ENCODE peak calls at places on chromosomes 5 and 9, in seven cellular contexts. One of them, this sample, is unnamed.

GRCh38 chr9:131739192-131739961 is 499 bp downstream of the RAPGEF1 start:
- DNase-seq in GM23248: peak
- DNase-seq in prostate gland: no peak
- DNase-seq in right lobe of liver: peak
- DNase-seq in body of pancreas: peak
- DNase-seq in lower lobe of right lung: peak
- DNase-seq in right atrium auricular region: no peak
- DNase-seq in this sample: peak

GRCh38 chr5:111735829-111736228 is 21.2 kb downstream of the NREP start:
- DNase-seq in GM23248: peak
- DNase-seq in lower lobe of right lung: no peak
- DNase-seq in right atrium auricular region: no peak
- DNase-seq in body of pancreas: peak
- DNase-seq in right lobe of liver: no peak
- DNase-seq in prostate gland: no peak
- DNase-seq in this sample: peak

GRCh38 chr5:63401434-63402046 is 560.7 kb downstream of the HTR1A start:
- DNase-seq in GM23248: peak
- DNase-seq in right atrium auricular region: no peak
- DNase-seq in lower lobe of right lung: peak
- DNase-seq in right lobe of liver: peak
- DNase-seq in prostate gland: peak
- DNase-seq in body of pancreas: peak
- DNase-seq in this sample: peak

GRCh38 chr9:129280236-129281231 is 102.5 kb upstream of the IER5L start:
- DNase-seq in right lobe of liver: peak
- DNase-seq in right atrium auricular region: peak
- DNase-seq in GM23248: no peak
- DNase-seq in prostate gland: no peak
- DNase-seq in body of pancreas: no peak
- DNase-seq in lower lobe of right lung: peak
- DNase-seq in this sample: peak

GRCh38 chr5:59274130-59274529 is 619.4 kb downstream of the PDE4D start:
- DNase-seq in lower lobe of right lung: no peak
- DNase-seq in prostate gland: no peak
- DNase-seq in body of pancreas: no peak
- DNase-seq in GM23248: no peak
- DNase-seq in right atrium auricular region: no peak
- DNase-seq in right lobe of liver: no peak
- DNase-seq in this sample: no peak

GRCh38 chr9:86907346-86907745 is 40.0 kb downstream of the GAS1 start:
- DNase-seq in right lobe of liver: no peak
- DNase-seq in right atrium auricular region: no peak
- DNase-seq in lower lobe of right lung: no peak
- DNase-seq in GM23248: no peak
- DNase-seq in prostate gland: no peak
- DNase-seq in body of pancreas: no peak
- DNase-seq in this sample: no peak

GRCh38 chr5:151047814-151048425 is 27.5 kb downstream of the GPX3 start:
- DNase-seq in body of pancreas: no peak
- DNase-seq in right atrium auricular region: no peak
- DNase-seq in lower lobe of right lung: no peak
- DNase-seq in prostate gland: no peak
- DNase-seq in GM23248: peak
- DNase-seq in right lobe of liver: peak
- DNase-seq in this sample: no peak

GRCh38 chr5:179906795-179907569 is 715 bp downstream of the TBC1D9B start:
- DNase-seq in right lobe of liver: no peak
- DNase-seq in prostate gland: peak
- DNase-seq in GM23248: peak
- DNase-seq in body of pancreas: peak
- DNase-seq in lower lobe of right lung: peak
- DNase-seq in right atrium auricular region: no peak
- DNase-seq in this sample: no peak

GRCh38 chr5:150335778-150336177 is 21.7 kb upstream of the TCOF1 start:
- DNase-seq in GM23248: no peak
- DNase-seq in lower lobe of right lung: no peak
- DNase-seq in body of pancreas: no peak
- DNase-seq in right lobe of liver: no peak
- DNase-seq in prostate gland: no peak
- DNase-seq in right atrium auricular region: no peak
- DNase-seq in this sample: no peak

GRCh38 chr9:83197611-83198010 is 134.7 kb upstream of the RASEF start:
- DNase-seq in lower lobe of right lung: no peak
- DNase-seq in body of pancreas: no peak
- DNase-seq in GM23248: no peak
- DNase-seq in right atrium auricular region: no peak
- DNase-seq in prostate gland: no peak
- DNase-seq in right lobe of liver: no peak
- DNase-seq in this sample: no peak

GRCh38 chr5:39076757-39077475 is 2.7 kb upstream of the RICTOR start:
- DNase-seq in right lobe of liver: no peak
- DNase-seq in lower lobe of right lung: no peak
- DNase-seq in GM23248: peak
- DNase-seq in prostate gland: no peak
- DNase-seq in right atrium auricular region: no peak
- DNase-seq in body of pancreas: no peak
- DNase-seq in this sample: no peak

GRCh38 chr9:16197578-16198370 is 644.9 kb downstream of the CCDC171 start:
- DNase-seq in right lobe of liver: no peak
- DNase-seq in GM23248: no peak
- DNase-seq in prostate gland: no peak
- DNase-seq in right atrium auricular region: no peak
- DNase-seq in body of pancreas: no peak
- DNase-seq in lower lobe of right lung: no peak
- DNase-seq in this sample: no peak

GRCh38 chr9:78025186-78025585 is 6.4 kb downstream of the GNAQ start:
- DNase-seq in GM23248: no peak
- DNase-seq in prostate gland: no peak
- DNase-seq in lower lobe of right lung: no peak
- DNase-seq in body of pancreas: no peak
- DNase-seq in right lobe of liver: no peak
- DNase-seq in right atrium auricular region: no peak
- DNase-seq in this sample: no peak

GRCh38 chr9:78026947-78027346 is 4.7 kb downstream of the GNAQ start:
- DNase-seq in GM23248: peak
- DNase-seq in body of pancreas: no peak
- DNase-seq in prostate gland: no peak
- DNase-seq in right atrium auricular region: no peak
- DNase-seq in lower lobe of right lung: no peak
- DNase-seq in right lobe of liver: no peak
- DNase-seq in this sample: no peak

GRCh38 chr9:78021692-78022091 is 9.9 kb downstream of the GNAQ start:
- DNase-seq in right lobe of liver: no peak
- DNase-seq in prostate gland: peak
- DNase-seq in body of pancreas: no peak
- DNase-seq in GM23248: no peak
- DNase-seq in right atrium auricular region: no peak
- DNase-seq in lower lobe of right lung: peak
- DNase-seq in this sample: no peak

GRCh38 chr9:78026416-78026815 is 5.2 kb downstream of the GNAQ start:
- DNase-seq in body of pancreas: no peak
- DNase-seq in right lobe of liver: no peak
- DNase-seq in lower lobe of right lung: no peak
- DNase-seq in prostate gland: no peak
- DNase-seq in GM23248: peak
- DNase-seq in right atrium auricular region: no peak
- DNase-seq in this sample: no peak

DNA sequence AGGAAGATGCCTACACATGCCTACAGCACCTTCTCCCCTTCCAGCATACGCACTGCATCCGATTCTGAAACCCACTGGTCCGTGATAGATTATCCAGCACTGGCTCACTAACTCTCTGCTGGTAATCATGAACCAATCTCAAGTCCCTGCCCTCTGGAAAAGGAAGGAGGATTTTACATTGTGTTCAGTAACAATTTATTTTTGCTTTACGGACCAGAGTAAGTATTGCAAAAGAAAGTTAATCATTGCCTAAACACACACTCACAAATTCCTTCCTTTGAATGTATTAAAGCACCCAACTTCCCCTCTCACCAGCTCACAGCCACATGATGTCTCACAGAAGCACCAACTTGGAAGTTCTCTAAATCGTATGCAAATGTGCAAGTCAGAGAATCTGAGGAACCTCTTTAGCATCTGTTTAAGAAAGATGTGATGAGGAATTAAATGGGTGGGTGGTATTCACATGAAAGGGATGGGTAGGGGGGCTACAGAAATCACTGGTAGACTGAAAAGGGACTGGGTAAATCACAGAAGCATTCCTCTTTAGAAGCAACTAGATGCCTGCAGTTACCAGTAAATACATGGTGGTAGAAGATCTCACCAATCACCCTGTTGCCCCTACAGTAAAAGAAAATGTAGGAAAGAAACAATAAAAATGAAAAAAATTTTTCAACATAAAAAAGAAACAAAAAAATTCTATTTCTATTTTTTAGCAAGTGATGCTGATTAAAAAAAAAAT is 8.4 kb downstream of the GNAQ start:
- DNase-seq in body of pancreas: peak
- DNase-seq in GM23248: peak
- DNase-seq in right lobe of liver: no peak
- DNase-seq in prostate gland: no peak
- DNase-seq in lower lobe of right lung: no peak
- DNase-seq in right atrium auricular region: no peak
- DNase-seq in this sample: no peak
- H3K4me3 ChIP-seq in body of pancreas: no peak
- H3K4me3 ChIP-seq in GM23248: peak
- H3K4me3 ChIP-seq in right lobe of liver: peak
- H3K4me3 ChIP-seq in prostate gland: no peak
- H3K4me3 ChIP-seq in lower lobe of right lung: peak
- H3K4me3 ChIP-seq in right atrium auricular region: no peak
- H3K4me3 ChIP-seq in this sample: no peak

GRCh38 chr5:80223561-80223960 is 32.3 kb downstream of the SERINC5 start:
- DNase-seq in right atrium auricular region: no peak
- DNase-seq in prostate gland: no peak
- DNase-seq in GM23248: no peak
- DNase-seq in right lobe of liver: no peak
- DNase-seq in body of pancreas: no peak
- DNase-seq in lower lobe of right lung: no peak
- DNase-seq in this sample: no peak

GRCh38 chr5:80219381-80219780 is 36.5 kb downstream of the SERINC5 start:
- DNase-seq in right atrium auricular region: no peak
- DNase-seq in body of pancreas: peak
- DNase-seq in right lobe of liver: no peak
- DNase-seq in prostate gland: no peak
- DNase-seq in lower lobe of right lung: no peak
- DNase-seq in GM23248: no peak
- DNase-seq in this sample: no peak

GRCh38 chr5:80216753-80217596 is 38.9 kb downstream of the SERINC5 start:
- DNase-seq in lower lobe of right lung: peak
- DNase-seq in prostate gland: peak
- DNase-seq in GM23248: peak
- DNase-seq in body of pancreas: peak
- DNase-seq in right atrium auricular region: peak
- DNase-seq in right lobe of liver: peak
- DNase-seq in this sample: peak

GRCh38 chr5:80217667-80218066 is 38.2 kb downstream of the SERINC5 start:
- DNase-seq in body of pancreas: no peak
- DNase-seq in right lobe of liver: no peak
- DNase-seq in GM23248: no peak
- DNase-seq in right atrium auricular region: no peak
- DNase-seq in prostate gland: no peak
- DNase-seq in lower lobe of right lung: no peak
- DNase-seq in this sample: no peak

GRCh38 chr5:80220268-80220897 is 35.5 kb downstream of the SERINC5 start:
- DNase-seq in right atrium auricular region: no peak
- DNase-seq in right lobe of liver: no peak
- DNase-seq in body of pancreas: no peak
- DNase-seq in prostate gland: no peak
- DNase-seq in lower lobe of right lung: no peak
- DNase-seq in GM23248: no peak
- DNase-seq in this sample: no peak
- H3K27ac ChIP-seq in right atrium auricular region: no peak
- H3K27ac ChIP-seq in right lobe of liver: peak
- H3K27ac ChIP-seq in body of pancreas: no peak
- H3K27ac ChIP-seq in prostate gland: peak
- H3K27ac ChIP-seq in lower lobe of right lung: no peak
- H3K27ac ChIP-seq in GM23248: no peak
- H3K27ac ChIP-seq in this sample: peak

DNA sequence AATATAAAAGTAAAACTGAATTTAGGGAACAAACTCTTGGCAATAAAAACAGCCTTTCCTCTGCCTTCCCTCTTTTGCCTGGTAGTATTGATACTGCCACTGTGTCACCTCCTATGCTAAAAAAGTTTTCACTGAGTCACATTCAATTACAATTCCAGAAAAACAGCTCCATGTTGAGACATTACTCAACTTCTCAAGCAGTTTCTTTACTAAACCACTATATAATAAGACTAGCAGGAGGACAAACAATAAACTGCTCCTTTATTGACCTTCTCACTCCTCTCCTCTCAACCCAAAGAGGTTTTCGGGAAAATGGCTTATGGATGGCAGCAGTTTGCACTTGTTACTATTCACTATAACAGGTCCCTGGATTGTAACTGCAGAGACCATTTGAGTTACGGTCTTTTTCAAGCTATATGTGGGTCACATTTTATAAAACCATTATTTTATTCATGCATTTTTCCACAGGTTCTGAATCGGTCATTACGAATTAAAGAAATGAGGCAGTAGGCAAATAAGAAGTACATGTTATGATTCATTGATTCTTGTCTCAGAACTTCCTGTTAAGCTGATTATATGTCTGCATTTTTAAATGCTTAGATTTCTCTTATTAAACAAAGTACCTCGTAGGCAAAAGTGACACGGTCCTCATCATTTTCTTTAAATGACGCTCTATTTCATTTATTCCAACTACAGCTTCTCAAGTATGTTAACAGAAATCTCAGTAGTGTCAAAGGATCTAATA is 2.1 kb downstream of the ZDHHC21 start:
- DNase-seq in body of pancreas: no peak
- DNase-seq in GM23248: peak
- DNase-seq in right atrium auricular region: no peak
- DNase-seq in right lobe of liver: no peak
- DNase-seq in lower lobe of right lung: no peak
- DNase-seq in prostate gland: no peak
- DNase-seq in this sample: no peak
- H3K4me3 ChIP-seq in body of pancreas: no peak
- H3K4me3 ChIP-seq in GM23248: no peak
- H3K4me3 ChIP-seq in right atrium auricular region: no peak
- H3K4me3 ChIP-seq in right lobe of liver: no peak
- H3K4me3 ChIP-seq in lower lobe of right lung: peak
- H3K4me3 ChIP-seq in prostate gland: no peak
- H3K4me3 ChIP-seq in this sample: peak

DNA sequence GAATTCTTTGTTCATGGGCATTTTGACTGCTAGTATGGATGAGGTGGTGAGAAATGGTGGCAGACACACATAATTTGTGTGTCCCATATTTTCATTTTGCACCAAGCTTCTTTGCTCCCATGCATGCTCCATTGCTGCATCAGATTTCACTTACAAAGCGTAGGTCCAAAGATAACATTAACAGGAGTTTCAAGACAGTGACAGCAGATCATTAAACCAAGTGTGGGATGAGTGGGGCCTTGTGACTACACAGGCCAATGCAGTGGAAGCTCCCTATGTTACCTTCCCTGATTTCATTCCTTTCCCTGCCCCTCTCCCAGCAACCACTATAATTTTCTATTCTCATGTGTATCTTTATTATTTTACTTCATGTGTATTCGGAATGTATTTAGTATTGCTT is 142.0 kb downstream of the AOPEP start:
- DNase-seq in body of pancreas: no peak
- DNase-seq in lower lobe of right lung: no peak
- DNase-seq in right atrium auricular region: no peak
- DNase-seq in prostate gland: no peak
- DNase-seq in right lobe of liver: no peak
- DNase-seq in GM23248: no peak
- DNase-seq in this sample: no peak
- H3K27ac ChIP-seq in body of pancreas: no peak
- H3K27ac ChIP-seq in lower lobe of right lung: peak
- H3K27ac ChIP-seq in right atrium auricular region: peak
- H3K27ac ChIP-seq in prostate gland: peak
- H3K27ac ChIP-seq in right lobe of liver: peak
- H3K27ac ChIP-seq in GM23248: peak
- H3K27ac ChIP-seq in this sample: peak

GRCh38 chr9:112447283-112447761 is 39.3 kb upstream of the KIAA1958 start:
- DNase-seq in right atrium auricular region: no peak
- DNase-seq in GM23248: peak
- DNase-seq in prostate gland: no peak
- DNase-seq in lower lobe of right lung: no peak
- DNase-seq in body of pancreas: peak
- DNase-seq in right lobe of liver: no peak
- DNase-seq in this sample: no peak
- H3K4me3 ChIP-seq in right atrium auricular region: no peak
- H3K4me3 ChIP-seq in GM23248: peak
- H3K4me3 ChIP-seq in prostate gland: no peak
- H3K4me3 ChIP-seq in lower lobe of right lung: no peak
- H3K4me3 ChIP-seq in body of pancreas: no peak
- H3K4me3 ChIP-seq in right lobe of liver: no peak
- H3K4me3 ChIP-seq in this sample: no peak

This sample was measured in dorsolateral prefrontal cortex.